ENCODE peak calls at places on chromosomes 12 and 14, in six cellular contexts. N is HCT116, R is H1, H is K562, O is HepG2, Q is GM12878. X is an unnamed sample.

GRCh38 chr12:65518771-65519170 is 240.3 kb downstream of the MSRB3 start:
- DNase-seq in N (no peak), R (no peak), H (no peak), O (no peak), Q (no peak), X (no peak)

GRCh38 chr12:89154743-89155530 is 197.4 kb downstream of the DUSP6 start:
- DNase-seq in N (no peak), R (no peak), H (no peak), O (no peak), Q (no peak), X (no peak)

GRCh38 chr14:92528486-92529100 is 15.0 kb downstream of the RIN3 start:
- DNase-seq in N (no peak), R (no peak), H (no peak), O (no peak), Q (no peak), X (no peak)

GRCh38 chr12:128387811-128388422 is 120.9 kb downstream of the TMEM132C start:
- DNase-seq in N (no peak), R (peak; percentile 91), H (peak; percentile 55), O (peak; percentile 27), Q (no peak), X (peak; percentile 63)

GRCh38 chr14:77158175-77158908 is 16.8 kb upstream of the ZDHHC22 start:
- DNase-seq in N (no peak), R (peak; percentile 63), H (peak; percentile 38), O (no peak), Q (no peak), X (no peak)

GRCh38 chr12:1509703-1510395 is 84.5 kb downstream of the FBXL14 start:
- DNase-seq in N (no peak), R (peak; percentile 39), H (no peak), O (no peak), Q (no peak), X (no peak)

GRCh38 chr14:47541652-47542051 is 133.8 kb downstream of the MDGA2 start:
- DNase-seq in N (no peak), R (no peak), H (no peak), O (no peak), Q (no peak), X (no peak)

GRCh38 chr12:7136676-7137075 is 6.5 kb downstream of the CLSTN3 start:
- DNase-seq in N (no peak), R (no peak), H (no peak), O (no peak), Q (no peak), X (no peak)

GRCh38 chr14:61420326-61420725 is 98.9 kb downstream of the PRKCH start:
- DNase-seq in N (peak; percentile 6), R (no peak), H (no peak), O (no peak), Q (no peak), X (no peak)

GRCh38 chr12:47277972-47278448 is 198.3 kb upstream of the AMIGO2 start:
- DNase-seq in N (peak; percentile 88), R (no peak), H (peak; percentile 74), O (no peak), Q (no peak), X (no peak)

GRCh38 chr12:77382096-77382742 is 316.9 kb upstream of the E2F7 start:
- DNase-seq in N (no peak), R (no peak), H (no peak), O (no peak), Q (no peak), X (no peak)

GRCh38 chr14:88929656-88930436 is 105.4 kb downstream of the TTC8 start:
- DNase-seq in N (no peak), R (peak; percentile 56), H (peak; percentile 12), O (peak; percentile 3), Q (no peak), X (no peak)

GRCh38 chr12:82522762-82523161 is 163.9 kb upstream of the TMTC2 start:
- DNase-seq in N (no peak), R (no peak), H (no peak), O (no peak), Q (no peak), X (no peak)

GRCh38 chr14:22900088-22900799 is 17.2 kb downstream of the REM2 start:
- DNase-seq in N (peak; percentile 70), R (peak; percentile 58), H (peak; percentile 71), O (peak; percentile 83), Q (peak; percentile 47), X (peak; percentile 50)

GRCh38 chr12:97181571-97182265 is 274.7 kb downstream of the NEDD1 start:
- DNase-seq in N (no peak), R (no peak), H (no peak), O (no peak), Q (no peak), X (no peak)

GRCh38 chr14:38964630-38965029 is 138.4 kb downstream of the SEC23A start:
- DNase-seq in N (no peak), R (no peak), H (no peak), O (peak; percentile 87), Q (no peak), X (no peak)

GRCh38 chr14:61502459-61503093 is 181.2 kb downstream of the PRKCH start:
- DNase-seq in N (no peak), R (no peak), H (no peak), O (no peak), Q (no peak), X (no peak)

GRCh38 chr12:26987634-26988424 is 26.4 kb downstream of the TM7SF3 start:
- DNase-seq in N (no peak), R (no peak), H (no peak), O (no peak), Q (no peak), X (no peak)

GRCh38 chr12:132131229-132131628 is 12.9 kb downstream of the DDX51 start:
- DNase-seq in N (no peak), R (no peak), H (no peak), O (no peak), Q (no peak), X (no peak)

GRCh38 chr12:108399514-108399913 is 60.4 kb upstream of the CMKLR1 start:
- DNase-seq in N (no peak), R (no peak), H (no peak), O (no peak), Q (no peak), X (no peak)

GRCh38 chr14:51535443-51536044 is 116.2 kb upstream of the FRMD6 start:
- DNase-seq in N (no peak), R (no peak), H (no peak), O (no peak), Q (no peak), X (no peak)

GRCh38 chr12:104347374-104348075 is 44.0 kb downstream of the EID3 start:
- DNase-seq in N (no peak), R (no peak), H (no peak), O (no peak), Q (no peak), X (no peak)

GRCh38 chr12:50082644-50083043 is 2.5 kb upstream of the SMARCD1 start:
- DNase-seq in N (no peak), R (no peak), H (no peak), O (peak; percentile 89), Q (no peak), X (no peak)

GRCh38 chr14:91390165-91390778 is 27.3 kb downstream of the CCDC88C start:
- DNase-seq in N (no peak), R (no peak), H (no peak), O (no peak), Q (no peak), X (no peak)

DNA sequence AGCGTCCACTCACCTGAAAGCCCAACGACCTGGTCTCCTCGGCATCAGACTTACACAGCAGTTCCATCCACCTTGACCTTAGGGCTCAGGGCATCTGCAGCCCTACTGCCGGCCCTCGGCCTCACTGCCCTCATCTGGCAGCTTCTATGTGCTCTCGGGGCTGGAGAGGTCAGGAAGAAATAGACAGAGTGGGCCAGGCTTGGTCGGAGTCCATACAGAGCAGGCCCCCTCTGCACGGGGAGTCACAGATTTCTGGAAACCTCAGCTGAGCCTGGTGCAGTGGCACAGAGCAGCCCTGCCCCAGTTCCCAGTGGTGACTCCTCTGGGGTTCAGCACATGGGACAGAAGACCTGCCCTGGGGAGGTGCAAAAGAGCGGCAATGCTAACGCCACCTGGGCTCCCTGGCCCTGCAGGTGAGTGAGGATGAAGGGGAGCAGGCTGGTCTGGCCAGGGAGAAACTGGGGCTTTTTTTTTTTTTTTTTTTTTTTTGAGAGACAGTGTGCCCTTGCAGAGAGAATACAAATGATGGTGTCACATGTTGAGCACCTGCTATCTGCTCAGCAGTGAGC is 190.1 kb upstream of the PRMT8 start:
- DNase-seq in N (no peak), R (no peak), H (no peak), O (no peak), Q (no peak), X (no peak)
- H3K4me3 ChIP-seq in N (no peak overlapping the region), R (no peak overlapping the region), H (no peak overlapping the region), O (no peak overlapping the region), Q (no peak overlapping the region), X (no peak overlapping the region)

DNA sequence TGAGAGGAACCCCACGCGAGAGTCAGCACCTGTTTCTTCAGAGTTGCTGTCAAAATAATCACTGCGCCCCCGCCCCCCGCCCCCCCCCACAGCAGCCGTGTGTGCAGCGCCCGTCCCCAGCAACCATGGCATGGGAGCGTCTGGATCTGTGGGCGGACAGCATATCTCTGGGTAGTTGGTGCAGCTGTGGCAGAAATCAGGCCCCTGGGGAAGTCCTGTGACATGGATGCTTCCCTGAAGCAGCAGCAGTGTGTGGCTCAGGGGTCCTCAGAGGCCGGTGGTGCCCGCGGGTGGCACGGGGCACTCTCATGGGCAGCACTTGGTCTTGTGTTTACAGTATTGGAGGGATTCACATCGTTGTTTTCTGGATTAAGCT is 19.2 kb downstream of the XRCC3 start:
- DNase-seq in N (no peak), R (no peak), H (no peak), O (no peak), Q (no peak), X (no peak)
- TF ChIP-seq ZNF274 in N (no peak), R (no peak), H (no peak), O (no peak), Q (no peak), X (no peak)

GRCh38 chr14:44960646-44961045 is 1.1 kb downstream of the KLHL28 start:
- DNase-seq in N (no peak), R (no peak), H (no peak), O (no peak), Q (no peak), X (no peak)
- H3K4me3 ChIP-seq in N (peak overlapping the region; percentile 94), R (peak overlapping the region; percentile 96), H (peak overlapping the region; percentile 53), O (peak overlapping the region; percentile 80), Q (peak overlapping the region; percentile 79), X (peak overlapping the region; percentile 81)

GRCh38 chr14:75568791-75569190 is 9.6 kb upstream of the FLVCR2 start:
- DNase-seq in N (no peak), R (no peak), H (no peak), O (no peak), Q (no peak), X (no peak)

GRCh38 chr14:75566752-75567151 is 11.7 kb upstream of the FLVCR2 start:
- DNase-seq in N (no peak), R (no peak), H (no peak), O (no peak), Q (no peak), X (no peak)

GRCh38 chr14:75572104-75572503 is 6.3 kb upstream of the FLVCR2 start:
- DNase-seq in N (no peak), R (no peak), H (no peak), O (no peak), Q (no peak), X (no peak)

GRCh38 chr14:75568141-75568540 is 10.3 kb upstream of the FLVCR2 start:
- DNase-seq in N (no peak), R (no peak), H (no peak), O (no peak), Q (no peak), X (no peak)

DNA sequence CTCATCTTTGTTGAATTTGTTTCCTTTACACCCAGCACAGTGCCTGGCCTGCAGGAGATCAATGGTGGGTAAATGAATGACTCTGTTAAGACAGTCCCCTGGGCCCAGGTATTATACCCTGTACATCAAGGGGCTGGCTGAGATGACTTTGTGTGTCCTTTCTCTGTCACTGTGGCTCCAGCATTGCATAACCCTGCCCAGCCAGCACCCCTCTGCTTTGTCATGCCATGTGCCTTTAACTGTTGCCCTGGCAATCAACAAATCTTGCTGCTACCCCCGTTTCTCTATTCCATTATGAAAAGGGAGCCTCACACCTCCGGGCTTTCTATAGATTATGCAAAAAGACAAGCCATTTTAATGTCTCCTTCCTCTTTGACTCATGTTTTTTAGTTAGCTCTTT is 7.6 kb upstream of the FLVCR2 start:
- DNase-seq in N (no peak), R (no peak), H (no peak), O (no peak), Q (no peak), X (no peak)
- TF ChIP-seq ZNF274 in N (no peak), R (no peak), H (no peak), O (no peak), Q (no peak), X (no peak)

X was measured in NT2/D1.